ENCODE peak calls at places on chromosomes 2 and 18, in eight cellular contexts. O is endothelial cell, K is colonic mucosa, Q is fibroblast of mammary gland, S is body of pancreas, P is astrocyte of the cerebellum, W is left ventricle myocardium inferior, H is fibroblast of pulmonary artery. J is an unnamed sample.

GRCh38 chr2:150981826-150982225 is 279.8 kb downstream of the RBM43 start:
- DNase-seq in W (no peak), K (no peak), O (no peak), S (no peak), P (peak), H (peak), Q (peak), J (no peak)

GRCh38 chr2:235027558-235028214 is 75.9 kb downstream of the SH3BP4 start:
- DNase-seq in H (peak), W (no peak), S (no peak), Q (peak), K (no peak), P (no peak), O (no peak), J (no peak)

GRCh38 chr18:25340762-25341161 is 11.2 kb downstream of the ZNF521 start:
- DNase-seq in P (no peak), O (no peak), K (no peak), W (no peak), S (no peak), Q (no peak), H (no peak), J (no peak)

GRCh38 chr2:209525834-209526281 is 102.0 kb downstream of the MAP2 start:
- DNase-seq in Q (peak), O (no peak), H (peak), P (peak), W (no peak), S (no peak), K (no peak), J (no peak)

GRCh38 chr2:66702251-66702745 is 267.4 kb downstream of the MEIS1 start:
- DNase-seq in K (no peak), Q (no peak), P (no peak), H (no peak), W (no peak), S (no peak), O (no peak), J (no peak)

GRCh38 chr2:238955648-238956531 is 108.0 kb downstream of the TWIST2 start:
- DNase-seq in Q (peak), O (no peak), S (no peak), H (peak), W (no peak), K (no peak), P (no peak), J (no peak)

GRCh38 chr18:49447810-49448745 is 12.4 kb downstream of the DYM start:
- DNase-seq in Q (peak), K (peak), S (no peak), W (no peak), H (peak), P (peak), O (peak), J (no peak)

GRCh38 chr2:27809761-27810241 is 38.3 kb downstream of the MRPL33 start:
- DNase-seq in Q (peak), O (no peak), K (no peak), H (peak), P (peak), S (no peak), W (no peak), J (no peak)

GRCh38 chr2:73031725-73032701 is 39.5 kb downstream of the SFXN5 start:
- DNase-seq in W (no peak), O (no peak), S (peak), Q (no peak), P (no peak), K (peak), H (no peak), J (no peak)

GRCh38 chr2:173079968-173080860 is 4.6 kb downstream of the MAP3K20 start:
- DNase-seq in H (peak), W (no peak), P (peak), Q (peak), O (no peak), S (no peak), K (no peak), J (no peak)

GRCh38 chr18:45090526-45091140 is 409.9 kb downstream of the SETBP1 start:
- DNase-seq in S (no peak), P (no peak), H (no peak), O (no peak), Q (no peak), W (no peak), K (no peak), J (no peak)

GRCh38 chr2:235105821-235106359 is 154.1 kb downstream of the SH3BP4 start:
- DNase-seq in O (no peak), P (no peak), Q (no peak), H (no peak), W (no peak), S (no peak), K (no peak), J (no peak)

GRCh38 chr2:69154031-69154430 is 141.1 kb downstream of the ANTXR1 start:
- DNase-seq in O (no peak), P (peak), S (no peak), H (peak), W (no peak), K (no peak), Q (peak), J (no peak)

GRCh38 chr2:127620867-127621266 is 25.1 kb upstream of the GPR17 start:
- DNase-seq in O (no peak), Q (no peak), W (no peak), P (no peak), K (no peak), H (no peak), S (no peak), J (peak)

GRCh38 chr2:73112026-73112912 is 479 bp downstream of the RAB11FIP5 start:
- DNase-seq in O (peak), Q (peak), H (peak), W (peak), P (no peak), K (peak), S (peak), J (no peak)

GRCh38 chr2:151771599-151772358 is 37.5 kb upstream of the NEB start:
- DNase-seq in S (peak), K (no peak), H (peak), Q (peak), P (peak), O (no peak), W (no peak), J (peak)

GRCh38 chr2:191617589-191617988 is 60.3 kb upstream of the NABP1 start:
- DNase-seq in Q (no peak), W (no peak), P (no peak), K (no peak), O (no peak), S (no peak), H (no peak), J (no peak)

GRCh38 chr2:46776687-46777327 is 138.8 kb downstream of the MCFD2 start:
- DNase-seq in P (peak), S (peak), K (peak), O (peak), W (peak), H (peak), Q (peak), J (no peak)

GRCh38 chr2:12712871-12713270 is 3.9 kb upstream of the TRIB2 start:
- DNase-seq in O (no peak), Q (no peak), H (peak), W (no peak), K (no peak), S (no peak), P (no peak), J (no peak)

GRCh38 chr18:40208951-40209350 is 1746.1 kb upstream of the PIK3C3 start:
- DNase-seq in P (no peak), O (no peak), W (no peak), S (no peak), H (no peak), Q (no peak), K (no peak), J (no peak)

GRCh38 chr2:202203348-202203747 is 35.0 kb downstream of the SUMO1 start:
- DNase-seq in P (no peak), O (no peak), H (no peak), Q (no peak), W (no peak), K (no peak), S (no peak), J (no peak)

GRCh38 chr18:54277899-54278298 is 8.6 kb downstream of the POLI start:
- DNase-seq in Q (no peak), W (no peak), P (no peak), K (no peak), S (no peak), H (no peak), O (no peak), J (no peak)

GRCh38 chr18:31316974-31317373 is 986 bp upstream of the DSG1 start:
- DNase-seq in H (no peak), P (no peak), S (peak), K (no peak), O (no peak), Q (no peak), W (no peak), J (no peak)

GRCh38 chr2:189623049-189623448 is 38.2 kb upstream of the ASNSD1 start:
- DNase-seq in H (no peak), Q (no peak), O (no peak), P (no peak), K (no peak), S (no peak), W (no peak), J (no peak)

GRCh38 chr2:240615830-240616547 is 9.3 kb upstream of the GPR35 start:
- DNase-seq in S (peak), Q (no peak), P (no peak), O (no peak), H (no peak), W (no peak), K (no peak), J (peak)

GRCh38 chr2:26693287-26693849 is 846 bp downstream of the KCNK3 start:
- DNase-seq in P (no peak), Q (no peak), W (no peak), S (peak), K (no peak), O (no peak), H (no peak), J (no peak)

GRCh38 chr2:240510513-240511210 is 47.1 kb downstream of the ANKMY1 start:
- DNase-seq in S (no peak), O (no peak), H (no peak), Q (no peak), W (no peak), K (no peak), P (no peak), J (peak)

GRCh38 chr2:28338046-28338753 is 54.5 kb upstream of the FOSL2 start:
- DNase-seq in S (peak), W (peak), H (peak), Q (peak), O (no peak), K (peak), P (peak), J (peak)

GRCh38 chr2:159551811-159552210 is 64.5 kb downstream of the BAZ2B start:
- DNase-seq in O (no peak), H (no peak), P (peak), Q (no peak), W (no peak), S (no peak), K (no peak), J (no peak)

GRCh38 chr2:28048341-28048740 is 157.8 kb downstream of the BABAM2 start:
- DNase-seq in S (no peak), K (no peak), Q (peak), W (no peak), P (no peak), O (no peak), H (no peak), J (no peak)

GRCh38 chr2:234373060-234373459 is 123.8 kb downstream of the ARL4C start:
- DNase-seq in O (no peak), K (no peak), P (no peak), S (no peak), W (no peak), H (no peak), Q (no peak), J (no peak)

GRCh38 chr2:105582952-105583660 is 161.6 kb upstream of the NCK2 start:
- DNase-seq in K (peak), W (no peak), H (no peak), P (no peak), Q (no peak), O (no peak), S (peak), J (no peak)

GRCh38 chr18:47247833-47248609 is 3.4 kb downstream of the SKOR2 start:
- DNase-seq in P (no peak), W (no peak), H (no peak), O (no peak), S (no peak), K (no peak), Q (no peak), J (no peak)

GRCh38 chr18:47246027-47246971 is 5.2 kb downstream of the SKOR2 start:
- DNase-seq in S (no peak), W (no peak), K (no peak), P (no peak), H (no peak), O (no peak), Q (no peak), J (no peak)

GRCh38 chr18:47249602-47250001 is 1.9 kb downstream of the SKOR2 start:
- DNase-seq in S (no peak), K (no peak), W (no peak), O (no peak), Q (no peak), P (no peak), H (no peak), J (no peak)

GRCh38 chr18:47248610-47249343 is 2.7 kb downstream of the SKOR2 start:
- DNase-seq in W (no peak), K (no peak), H (no peak), P (no peak), S (no peak), Q (no peak), O (no peak), J (no peak)

DNA sequence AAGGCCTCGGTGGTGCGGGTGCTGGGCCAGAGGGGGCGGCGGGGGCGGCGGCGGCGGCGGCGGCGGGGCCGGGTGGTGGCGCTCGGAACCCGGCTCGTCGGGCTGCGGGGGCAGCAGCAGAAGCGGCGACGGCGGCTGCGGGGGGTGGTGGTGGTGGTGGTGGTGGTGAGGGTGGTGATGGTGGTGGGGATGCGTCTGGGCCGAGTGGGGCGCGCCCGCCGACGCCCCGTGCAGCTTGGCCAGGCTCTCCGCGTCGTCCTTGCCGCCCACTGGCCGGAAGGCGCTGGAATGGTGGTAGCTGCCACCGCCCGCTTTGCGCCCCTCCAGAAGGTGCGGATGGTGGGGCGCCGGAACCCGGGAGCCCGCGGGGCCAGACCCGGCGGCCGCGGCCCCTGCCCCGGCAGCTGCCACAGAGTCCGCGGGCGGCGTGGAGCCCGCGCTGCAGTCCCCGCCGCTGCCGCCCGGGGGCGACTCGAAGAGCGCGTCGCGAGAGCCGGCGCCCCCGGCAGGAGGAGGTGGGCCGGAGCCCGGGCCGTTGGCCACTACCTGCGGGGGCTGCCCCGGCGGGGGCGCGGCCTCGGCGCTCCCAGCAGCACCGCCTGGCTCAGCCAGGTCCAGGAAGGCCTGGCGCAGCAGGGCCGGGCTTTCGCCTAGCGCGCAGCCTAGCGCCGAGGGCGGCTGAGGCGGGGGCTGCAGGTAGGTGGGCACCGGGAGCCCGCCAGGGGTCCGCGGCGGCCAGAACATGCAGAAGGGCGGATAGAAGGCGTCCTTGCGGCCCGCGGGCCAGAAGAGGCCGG is 4.2 kb downstream of the SKOR2 start:
- DNase-seq in Q (no peak), W (no peak), K (no peak), H (no peak), S (no peak), O (peak), P (no peak), J (no peak)
- TF ChIP-seq CTCF in Q (no peak), W (peak), K (no peak), H (no peak), S (no peak), O (peak), P (no peak), J (no peak)

GRCh38 chr2:95313296-95314265 is 16.4 kb downstream of the KCNIP3 start:
- DNase-seq in H (no peak), P (no peak), S (no peak), Q (no peak), W (no peak), O (no peak), K (no peak), J (no peak)

GRCh38 chr2:95315801-95316411 is 18.8 kb downstream of the KCNIP3 start:
- DNase-seq in S (no peak), K (no peak), Q (peak), W (no peak), P (peak), H (peak), O (no peak), J (no peak)

GRCh38 chr2:95314598-95314963 is 17.4 kb downstream of the KCNIP3 start:
- DNase-seq in K (no peak), W (no peak), S (no peak), H (no peak), Q (no peak), O (no peak), P (no peak), J (no peak)

GRCh38 chr2:95316466-95317122 is 19.4 kb downstream of the KCNIP3 start:
- DNase-seq in W (no peak), S (no peak), O (no peak), H (peak), P (peak), Q (peak), K (no peak), J (no peak)

GRCh38 chr2:95314964-95315611 is 17.9 kb downstream of the KCNIP3 start:
- DNase-seq in H (peak), K (peak), O (peak), S (peak), P (peak), W (no peak), Q (peak), J (no peak)
- TF ChIP-seq CTCF in H (peak), K (peak), O (peak), S (peak), P (peak), W (peak), Q (peak), J (no peak)

DNA sequence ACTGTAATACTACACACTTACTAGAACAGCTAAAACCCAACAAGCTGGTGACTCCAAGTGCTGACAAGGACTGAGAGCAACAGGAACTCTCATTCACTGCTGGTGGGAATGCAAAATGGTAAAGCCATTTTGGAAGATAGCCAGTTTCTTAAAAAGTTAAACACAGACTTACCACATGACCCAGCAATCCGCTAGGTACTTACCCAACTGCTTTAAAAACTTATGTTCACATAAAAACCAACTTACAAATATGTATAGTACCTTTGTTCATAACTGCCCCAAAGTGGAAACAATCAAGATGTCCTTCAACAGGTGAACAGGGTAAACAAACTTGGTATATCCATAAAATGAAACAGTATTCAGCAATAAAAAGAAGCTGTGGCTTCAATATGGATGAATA is 153.1 kb upstream of the ZFP36L2 start:
- DNase-seq in K (no peak), Q (no peak), O (no peak), P (no peak), S (no peak), W (no peak), H (no peak), J (no peak)
- TF ChIP-seq CTCF in K (no peak), Q (no peak), O (no peak), P (no peak), S (no peak), W (no peak), H (no peak), J (no peak)

DNA sequence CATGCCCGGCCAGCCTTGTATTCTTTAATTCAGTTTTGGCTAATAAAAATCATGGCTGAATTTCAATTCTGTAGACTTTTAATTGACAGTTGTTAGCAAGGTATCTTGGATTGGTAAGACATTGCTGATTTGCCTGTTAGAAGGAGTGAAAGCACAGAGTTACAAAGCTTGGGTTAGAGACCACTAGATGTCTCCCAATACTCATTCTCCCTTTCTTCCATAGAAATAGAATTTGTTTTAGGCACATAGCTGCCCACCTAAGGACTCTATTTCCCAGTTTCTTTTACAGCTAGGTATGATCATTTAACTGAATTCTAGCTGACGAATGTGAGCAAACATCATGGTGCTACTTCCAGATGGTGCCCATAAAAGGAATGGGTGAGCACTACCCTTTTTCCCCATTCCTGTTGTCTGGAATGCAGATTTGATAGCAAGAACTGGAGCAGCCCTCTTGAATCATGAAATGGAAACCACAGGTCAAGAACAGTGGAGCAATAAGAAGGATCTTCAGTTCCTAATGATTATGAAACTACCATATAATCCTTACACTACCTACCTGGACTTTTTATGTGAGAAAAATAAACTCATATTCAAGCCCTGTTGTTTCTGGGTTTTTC is 17.5 kb downstream of the PECR start:
- DNase-seq in P (no peak), H (peak), S (no peak), O (no peak), K (no peak), Q (peak), W (no peak), J (no peak)
- TF ChIP-seq CTCF in P (peak), H (no peak), S (no peak), O (no peak), K (no peak), Q (peak), W (peak), J (no peak)

DNA sequence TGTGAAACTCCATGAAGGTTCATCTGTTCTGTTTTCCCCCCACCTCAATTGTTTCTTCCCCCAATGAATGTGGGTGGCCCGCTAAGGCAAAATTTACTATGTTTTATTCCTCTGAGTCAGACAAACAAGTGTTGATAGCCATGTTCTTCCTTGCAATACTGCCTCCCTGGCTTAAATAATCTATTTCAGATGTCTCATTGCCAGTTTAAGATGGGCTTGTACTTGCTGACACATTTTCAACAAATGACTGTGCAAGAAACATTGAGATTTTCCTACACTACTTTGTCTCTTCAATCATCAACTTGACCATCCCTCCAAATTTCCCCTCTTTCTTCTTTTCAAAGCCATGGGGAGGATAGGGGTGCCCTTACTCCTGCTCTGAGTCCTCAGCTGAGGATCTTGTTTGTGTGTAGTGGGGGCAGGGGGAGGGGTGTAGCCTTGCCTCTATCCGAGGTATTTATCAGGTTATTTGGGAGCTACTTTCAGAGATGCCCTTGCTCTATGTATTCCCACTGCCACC is 78.1 kb downstream of the BCL11A start:
- DNase-seq in O (no peak), W (no peak), Q (no peak), K (peak), P (no peak), H (no peak), S (no peak), J (no peak)
- TF ChIP-seq CTCF in O (no peak), W (no peak), Q (no peak), K (no peak), P (no peak), H (no peak), S (no peak), J (no peak)

J was measured in coronary artery.